ENCODE peak calls at places on chromosomes 6 and 20, in nine cellular contexts. E is neural progenitor cell; H is CD8-positive, alpha-beta memory T cell; S is A549; V is HepG2; I is uterus; O is stomach; Q is spleen; U is lower lobe of right lung. L is an unnamed sample.
A peak's percentile ranks its signal among the peaks of the same experiment; 100 is the strongest.

GRCh38 chr6:81844686-81845085 is 92.2 kb upstream of the TENT5A start:
- DNase-seq in I (no peak), O (no peak), E (no peak), S (no peak), Q (no peak), U (no peak), V (no peak), H (no peak), L (no peak)

GRCh38 chr6:136446145-136446544 is 104.1 kb downstream of the MAP7 start:
- DNase-seq in V (no peak), Q (no peak), H (no peak), E (no peak), O (no peak), U (no peak), I (no peak), S (no peak), L (no peak)

GRCh38 chr6:67792996-67793395 is 842.1 kb upstream of the ADGRB3 start:
- DNase-seq in E (no peak), S (no peak), V (no peak), U (no peak), H (no peak), Q (no peak), I (no peak), O (no peak), L (no peak)

GRCh38 chr6:107712523-107713213 is 111.4 kb downstream of the SCML4 start:
- DNase-seq in O (no peak), V (no peak), Q (no peak), E (no peak), I (peak; percentile 41), U (no peak), S (no peak), H (no peak), L (no peak)

GRCh38 chr6:105135056-105135455 is 44.8 kb downstream of the POPDC3 start:
- DNase-seq in Q (no peak), E (peak; percentile 40), V (peak; percentile 47), U (no peak), S (peak; percentile 44), I (no peak), O (no peak), H (no peak), L (peak; percentile 16)

GRCh38 chr20:35293303-35294292 is 1.4 kb upstream of the FAM83C start:
- DNase-seq in I (no peak), O (no peak), V (no peak), H (no peak), S (no peak), U (no peak), Q (peak; percentile 49), E (no peak), L (no peak)

GRCh38 chr6:4906293-4906941 is 97.4 kb downstream of the RPP40 start:
- DNase-seq in V (no peak), O (no peak), U (no peak), Q (no peak), S (no peak), I (no peak), E (no peak), H (no peak), L (no peak)

GRCh38 chr6:19209202-19209601 is 628.0 kb upstream of the ID4 start:
- DNase-seq in E (no peak), V (no peak), I (no peak), S (no peak), Q (no peak), O (no peak), H (no peak), U (no peak), L (no peak)

GRCh38 chr20:13455713-13456112 is 183.0 kb downstream of the TASP1 start:
- DNase-seq in H (no peak), S (no peak), Q (no peak), U (no peak), V (peak; percentile 15), O (no peak), E (no peak), I (peak; percentile 41), L (no peak)

GRCh38 chr20:5833309-5833941 is 83.2 kb downstream of the SHLD1 start:
- DNase-seq in V (no peak), U (no peak), E (no peak), S (no peak), I (no peak), Q (no peak), H (no peak), O (no peak), L (no peak)

GRCh38 chr20:41134362-41135186 is 2.8 kb upstream of the PLCG1 start:
- DNase-seq in V (peak; percentile 66), I (no peak), O (no peak), Q (no peak), U (no peak), E (no peak), S (no peak), H (no peak), L (no peak)

GRCh38 chr20:42688576-42688975 is 501.1 kb downstream of the PTPRT start:
- DNase-seq in I (no peak), E (peak; percentile 31), S (no peak), Q (no peak), O (no peak), U (no peak), H (no peak), V (no peak), L (no peak)

GRCh38 chr6:71287038-71287437 is 1.6 kb upstream of the OGFRL1 start:
- DNase-seq in S (no peak), U (no peak), V (no peak), E (no peak), H (no peak), O (no peak), Q (peak; percentile 73), I (no peak), L (no peak)

GRCh38 chr6:97422171-97422570 is 139.2 kb upstream of the MMS22L start:
- DNase-seq in I (no peak), E (no peak), V (no peak), S (no peak), H (no peak), Q (no peak), O (no peak), U (no peak), L (no peak)

GRCh38 chr6:27650620-27651370 is 177.9 kb upstream of the ZNF184 start:
- DNase-seq in I (no peak), E (peak; percentile 80), H (no peak), U (no peak), Q (no peak), O (no peak), V (peak; percentile 81), S (peak; percentile 88), L (peak; percentile 78)

GRCh38 chr20:5504061-5504739 is 187.4 kb upstream of the PROKR2 start:
- DNase-seq in I (peak; percentile 64), S (no peak), Q (peak; percentile 80), O (no peak), H (no peak), V (peak; percentile 40), E (no peak), U (peak; percentile 72), L (no peak)

GRCh38 chr6:2502998-2503674 is 247.6 kb downstream of the MYLK4 start:
- DNase-seq in O (no peak), H (no peak), E (no peak), Q (no peak), U (no peak), I (no peak), V (no peak), S (no peak), L (no peak)

GRCh38 chr6:128605961-128606360 is 85.6 kb upstream of the PTPRK start:
- DNase-seq in H (no peak), Q (no peak), V (no peak), E (no peak), O (no peak), I (no peak), S (no peak), U (no peak), L (peak; percentile 77)

GRCh38 chr6:120384671-120385070 is 949.6 kb downstream of the TBC1D32 start:
- DNase-seq in U (no peak), E (no peak), S (no peak), V (no peak), Q (no peak), O (no peak), I (no peak), H (no peak), L (no peak)

GRCh38 chr6:68633654-68634502 is 1.2 kb upstream of the ADGRB3 start:
- DNase-seq in S (no peak), E (no peak), U (no peak), V (no peak), H (no peak), O (no peak), I (no peak), Q (no peak), L (no peak)

GRCh38 chr20:22652685-22653568 is 68.6 kb upstream of the FOXA2 start:
- DNase-seq in E (peak; percentile 43), S (no peak), H (no peak), U (no peak), I (no peak), Q (no peak), V (no peak), O (no peak), L (no peak)

GRCh38 chr6:25411316-25411961 is 132.3 kb downstream of the CARMIL1 start:
- DNase-seq in H (no peak), V (no peak), S (no peak), E (no peak), I (no peak), U (no peak), Q (no peak), O (no peak), L (no peak)

GRCh38 chr6:150238294-150238693 is 95.5 kb downstream of the PPP1R14C start:
- DNase-seq in Q (no peak), I (no peak), S (no peak), O (no peak), H (no peak), V (no peak), U (peak; percentile 71), E (no peak), L (no peak)

GRCh38 chr6:140185991-140186390 is 811.5 kb upstream of the CITED2 start:
- DNase-seq in V (no peak), Q (no peak), I (no peak), E (no peak), H (no peak), U (no peak), S (no peak), O (no peak), L (no peak)
- H3K9me3 ChIP-seq in V (peaks cover 92% of the 10 kb centered on the region), Q (peaks cover 15% of the 10 kb centered on the region), I (no peaks in the 10 kb centered on the region), E (no peaks in the 10 kb centered on the region), H (no peaks in the 10 kb centered on the region), U (peaks cover 12% of the 10 kb centered on the region), S (no peaks in the 10 kb centered on the region), O (no peaks in the 10 kb centered on the region), L (peaks cover 3% of the 10 kb centered on the region)

GRCh38 chr6:14922306-14922705 is 323.6 kb upstream of the JARID2 start:
- DNase-seq in I (no peak), V (no peak), H (no peak), Q (no peak), S (no peak), O (no peak), E (peak; percentile 50), U (no peak), L (no peak)
- H3K4me1 ChIP-seq in I (no peaks in the 10 kb centered on the region), V (no peaks in the 10 kb centered on the region), H (no peaks in the 10 kb centered on the region), Q (peaks cover 3% of the 10 kb centered on the region), S (no peaks in the 10 kb centered on the region), O (peaks cover 48% of the 10 kb centered on the region), E (peaks cover 50% of the 10 kb centered on the region), U (peaks cover 23% of the 10 kb centered on the region), L (no peaks in the 10 kb centered on the region)

GRCh38 chr6:317068-317451 is 24.8 kb downstream of the DUSP22 start:
- DNase-seq in O (no peak), I (no peak), V (no peak), S (no peak), E (no peak), U (no peak), Q (peak; percentile 85), H (no peak), L (no peak)
- H3K9me3 ChIP-seq in O (no peaks in the 10 kb centered on the region), I (no peaks in the 10 kb centered on the region), V (no peaks in the 10 kb centered on the region), S (no peaks in the 10 kb centered on the region), E (no peaks in the 10 kb centered on the region), U (no peaks in the 10 kb centered on the region), Q (no peaks in the 10 kb centered on the region), H (no peaks in the 10 kb centered on the region), L (peaks cover 22% of the 10 kb centered on the region)

GRCh38 chr6:84641076-84641475 is 123.3 kb downstream of the TBX18 start:
- DNase-seq in H (no peak), V (no peak), U (no peak), Q (no peak), I (no peak), O (no peak), E (peak; percentile 25), S (no peak), L (no peak)
- H3K4me1 ChIP-seq in H (no peaks in the 10 kb centered on the region), V (no peaks in the 10 kb centered on the region), U (no peaks in the 10 kb centered on the region), Q (no peaks in the 10 kb centered on the region), I (peaks cover 5% of the 10 kb centered on the region), O (no peaks in the 10 kb centered on the region), E (peaks cover 10% of the 10 kb centered on the region), S (peaks cover 30% of the 10 kb centered on the region), L (no peaks in the 10 kb centered on the region)